ENCODE peak calls at places on chromosomes 13 and 19, in four cellular contexts. R is nephron progenitor cell, P is colonic mucosa, X is coronary artery. F is an unnamed sample.

GRCh38 chr19:2084993-2085720 is 11.0 kb downstream of the MOB3A start:
- DNase-seq in R (no peak), P (peak; percentile 73), X (no peak), F (peak; percentile 73)

GRCh38 chr19:8028951-8029491 is 23.5 kb upstream of the CCL25 start:
- DNase-seq in R (peak; percentile 75), P (no peak), X (no peak), F (peak; percentile 74)

GRCh38 chr19:51750381-51751124 is 1.1 kb downstream of the FPR1 start:
- DNase-seq in R (no peak), P (no peak), X (no peak), F (no peak)

GRCh38 chr13:40922437-40923040 is 96.6 kb downstream of the ELF1 start:
- DNase-seq in R (peak; percentile 13), P (peak; percentile 91), X (no peak), F (peak; percentile 91)

GRCh38 chr19:19514215-19514633 is 1.1 kb downstream of the TSSK6 start:
- DNase-seq in R (no peak), P (peak; percentile 63), X (no peak), F (no peak)

GRCh38 chr19:3849092-3849491 is 19.7 kb downstream of the ZFR2 start:
- DNase-seq in R (peak; percentile 48), P (no peak), X (no peak), F (peak; percentile 46)

GRCh38 chr19:38425810-38426466 is at the start of gene RASGRP4:
- DNase-seq in R (peak; percentile 33), P (peak; percentile 32), X (no peak), F (no peak)

GRCh38 chr19:38081547-38082255 is 142.3 kb downstream of the DPF1 start:
- DNase-seq in R (no peak), P (no peak), X (no peak), F (no peak)

GRCh38 chr13:38687246-38688229 is 661 bp downstream of the FREM2 start:
- DNase-seq in R (peak; percentile 69), P (no peak), X (no peak), F (peak; percentile 15)

GRCh38 chr19:23436318-23436717 is 41.0 kb upstream of the ZNF91 start:
- DNase-seq in R (peak; percentile 3), P (peak; percentile 27), X (no peak), F (no peak)

GRCh38 chr19:46674416-46675178 is 13.6 kb upstream of the DACT3 start:
- DNase-seq in R (peak; percentile 20), P (no peak), X (no peak), F (no peak)

F was measured in small intestine.